ENCODE peak calls at places on chromosomes 13 and 19, in six cellular contexts. W, I, G, U, E and B are unnamed samples.

GRCh38 chr19:15684828-15685227 is 11.9 kb downstream of the CYP4F12 start:
- DNase-seq in E (peak), I (no peak), U (no peak), G (no peak), W (no peak), B (no peak)

GRCh38 chr19:2607712-2608601 is 94.5 kb downstream of the GNG7 start:
- DNase-seq in E (no peak), I (peak), W (no peak), G (peak), U (no peak), B (no peak)

GRCh38 chr13:40490086-40490723 is 176.2 kb downstream of the FOXO1 start:
- DNase-seq in G (peak), E (no peak), I (no peak), W (no peak), U (no peak), B (no peak)

GRCh38 chr19:379796-380195 is 29.2 kb downstream of the C2CD4C start:
- DNase-seq in U (no peak), W (no peak), I (no peak), G (no peak), E (no peak), B (no peak)

GRCh38 chr19:54523403-54523802 is 20.8 kb downstream of the LAIR2 start:
- DNase-seq in I (no peak), E (no peak), W (no peak), G (no peak), U (no peak), B (no peak)

GRCh38 chr13:59281453-59281852 is 882.3 kb downstream of the DIAPH3 start:
- DNase-seq in E (no peak), G (no peak), W (no peak), I (no peak), U (no peak), B (no peak)

GRCh38 chr13:44921931-44922758 is 67.1 kb downstream of the NUFIP1 start:
- DNase-seq in U (peak), E (no peak), G (peak), I (no peak), W (no peak), B (no peak)

GRCh38 chr13:95787356-95788099 is 110.6 kb downstream of the DNAJC3 start:
- DNase-seq in U (peak), W (no peak), I (no peak), G (no peak), E (no peak), B (no peak)

GRCh38 chr19:11931051-11931450 is 6.1 kb downstream of the ZNF700 start:
- DNase-seq in W (no peak), U (peak), I (no peak), E (no peak), G (no peak), B (peak)

GRCh38 chr19:42178791-42179500 is 38.5 kb downstream of the DEDD2 start:
- DNase-seq in W (no peak), I (no peak), U (no peak), E (peak), G (no peak), B (peak)

GRCh38 chr13:72141845-72142470 is 275.0 kb upstream of the DACH1 start:
- DNase-seq in G (no peak), U (peak), W (no peak), I (no peak), E (no peak), B (no peak)

GRCh38 chr13:74064805-74065204 is 69.4 kb downstream of the KLF12 start:
- DNase-seq in G (no peak), U (no peak), I (no peak), E (no peak), W (no peak), B (no peak)

GRCh38 chr13:41386206-41386605 is 71.1 kb upstream of the RGCC start:
- DNase-seq in G (no peak), E (no peak), W (no peak), I (no peak), U (no peak), B (no peak)

GRCh38 chr13:111899714-111900389 is 167.1 kb upstream of the SOX1 start:
- DNase-seq in E (no peak), W (no peak), G (peak), I (peak), U (no peak), B (no peak)

GRCh38 chr13:27641711-27642502 is 20.2 kb downstream of the POLR1D start:
- DNase-seq in W (no peak), E (no peak), G (no peak), I (no peak), U (no peak), B (no peak)

GRCh38 chr19:17686592-17687042 is 1.5 kb downstream of the UNC13A start:
- DNase-seq in E (peak), G (no peak), U (no peak), I (peak), W (no peak), B (peak)

GRCh38 chr13:98521876-98522275 is 55.0 kb downstream of the STK24 start:
- DNase-seq in G (no peak), U (no peak), I (no peak), W (no peak), E (no peak), B (no peak)

GRCh38 chr19:5220866-5221265 is 119.7 kb downstream of the PTPRS start:
- DNase-seq in I (no peak), G (no peak), W (no peak), U (no peak), E (no peak), B (no peak)

GRCh38 chr19:29622191-29623070 is 16.3 kb downstream of the POP4 start:
- DNase-seq in I (no peak), U (no peak), G (no peak), W (no peak), E (no peak), B (no peak)

GRCh38 chr19:1231729-1232128 is 6.1 kb downstream of the CBARP start:
- DNase-seq in W (no peak), I (no peak), G (no peak), U (no peak), E (no peak), B (no peak)

GRCh38 chr13:41458939-41459753 is 1.8 kb downstream of the RGCC start:
- DNase-seq in U (peak), G (no peak), W (no peak), E (no peak), I (no peak), B (peak)

GRCh38 chr13:50140742-50141659 is 125.8 kb downstream of the KCNRG start:
- DNase-seq in E (no peak), G (no peak), I (no peak), W (no peak), U (no peak), B (no peak)

GRCh38 chr19:48841571-48841970 is 5.3 kb upstream of the HSD17B14 start:
- DNase-seq in U (no peak), E (no peak), W (no peak), I (no peak), G (no peak), B (no peak)

GRCh38 chr19:16319466-16319865 is 5.2 kb upstream of the KLF2 start:
- DNase-seq in E (no peak), G (no peak), U (peak), W (no peak), I (no peak), B (no peak)

GRCh38 chr19:13986348-13986904 is 19.7 kb downstream of the RFX1 start:
- DNase-seq in G (no peak), I (peak), U (peak), E (peak), W (peak), B (no peak)

GRCh38 chr13:81659984-81660383 is 1319.1 kb upstream of the SPRY2 start:
- DNase-seq in E (no peak), G (no peak), I (no peak), U (no peak), W (no peak), B (no peak)

GRCh38 chr19:8831373-8831772 is 731 bp downstream of the ZNF558 start:
- DNase-seq in I (no peak), U (peak), E (no peak), W (no peak), G (no peak), B (peak)

GRCh38 chr19:40398417-40399056 is 8.6 kb upstream of the HIPK4 start:
- DNase-seq in I (no peak), E (peak), W (peak), U (no peak), G (no peak), B (no peak)

GRCh38 chr13:97766749-97767148 is 186.7 kb upstream of the IPO5 start:
- DNase-seq in G (no peak), W (no peak), I (no peak), E (no peak), U (no peak), B (no peak)

GRCh38 chr13:111658150-111659100 is 338.0 kb downstream of the TEX29 start:
- DNase-seq in W (no peak), U (no peak), G (no peak), I (no peak), E (peak), B (no peak)

GRCh38 chr13:73141292-73141771 is 82.5 kb downstream of the KLF5 start:
- DNase-seq in U (no peak), I (no peak), W (no peak), G (no peak), E (no peak), B (no peak)

GRCh38 chr13:37615271-37615670 is 16.7 kb upstream of the POSTN start:
- DNase-seq in G (no peak), W (no peak), U (no peak), I (no peak), E (no peak), B (no peak)

GRCh38 chr13:32019612-32020233 is 11.9 kb upstream of the FRY start:
- DNase-seq in W (no peak), I (no peak), G (no peak), U (peak), E (peak), B (peak)

GRCh38 chr13:65913173-65913572 is 1317.0 kb downstream of the PCDH9 start:
- DNase-seq in I (no peak), G (no peak), E (no peak), W (no peak), U (peak), B (no peak)

GRCh38 chr19:46618670-46619231 is 6.1 kb downstream of the PTGIR start:
- DNase-seq in U (peak), I (no peak), G (no peak), E (no peak), W (no peak), B (peak)

GRCh38 chr13:74891610-74892009 is 590.4 kb downstream of the TBC1D4 start:
- DNase-seq in U (peak), W (no peak), E (no peak), I (no peak), G (no peak), B (no peak)